ENCODE peak calls at places on chromosomes 7 and 10, in five cellular contexts. F is Karpas-422, R is fibroblast of lung, X is GM23338, E is GM23248. A is an unnamed sample.

GRCh38 chr7:71846160-71846559 is 566.0 kb downstream of the CALN1 start:
- DNase-seq in E (peak; percentile 1), F (peak; percentile 45), R (no peak), X (peak; percentile 83), A (no peak)

GRCh38 chr7:33579561-33579960 is 325.8 kb upstream of the BMPER start:
- DNase-seq in X (no peak), R (no peak), F (no peak), E (no peak), A (no peak)

GRCh38 chr7:157271991-157272324 is 64.8 kb upstream of the DNAJB6 start:
- DNase-seq in X (no peak), R (peak; percentile 99), E (peak; percentile 97), F (no peak), A (peak; percentile 96)

GRCh38 chr10:62811159-62811875 is 4.8 kb downstream of the EGR2 start:
- DNase-seq in R (no peak), E (no peak), X (no peak), F (no peak), A (no peak)

GRCh38 chr10:115402690-115403089 is 309.5 kb downstream of the ATRNL1 start:
- DNase-seq in F (no peak), E (peak; percentile 46), R (peak; percentile 79), X (no peak), A (peak; percentile 44)

GRCh38 chr7:137135654-137136350 is 207.7 kb downstream of the PTN start:
- DNase-seq in F (no peak), R (peak; percentile 56), X (no peak), E (peak; percentile 65), A (no peak)

GRCh38 chr10:13528875-13529713 is at the start of gene BEND7:
- DNase-seq in E (peak; percentile 52), X (peak; percentile 48), R (no peak), F (no peak), A (peak; percentile 6)

GRCh38 chr10:60662917-60663614 is 115.2 kb upstream of the CDK1 start:
- DNase-seq in R (peak; percentile 5), E (peak; percentile 23), F (peak; percentile 43), X (no peak), A (peak; percentile 70)

GRCh38 chr10:36538945-36539586 is 586.3 kb upstream of the ANKRD30A start:
- DNase-seq in E (peak; percentile 45), X (no peak), F (no peak), R (peak; percentile 28), A (peak; percentile 53)

GRCh38 chr10:102117391-102118159 is 2.6 kb downstream of the LDB1 start:
- DNase-seq in X (peak; percentile 80), R (peak; percentile 89), F (peak; percentile 57), E (peak; percentile 76), A (peak; percentile 48)

GRCh38 chr7:122544463-122544862 is 154.5 kb downstream of the RNF133 start:
- DNase-seq in E (no peak), F (peak; percentile 61), R (no peak), X (no peak), A (no peak)

GRCh38 chr7:112080974-112081373 is 125.2 kb downstream of the DOCK4 start:
- DNase-seq in R (peak; percentile 35), F (peak; percentile 60), X (peak; percentile 42), E (no peak), A (peak; percentile 42)

GRCh38 chr7:121544726-121545125 is 148.6 kb upstream of the FAM3C start:
- DNase-seq in X (no peak), R (peak; percentile 73), E (peak; percentile 93), F (no peak), A (peak; percentile 97)

GRCh38 chr7:131080754-131081153 is 246.9 kb upstream of the MKLN1 start:
- DNase-seq in X (no peak), E (no peak), R (no peak), F (no peak), A (no peak)

GRCh38 chr7:30804078-30804661 is 33.0 kb downstream of the MINDY4 start:
- DNase-seq in R (peak; percentile 86), F (no peak), X (no peak), E (peak; percentile 86), A (peak; percentile 95)

GRCh38 chr7:25847331-25848070 is 304.5 kb upstream of the NFE2L3 start:
- DNase-seq in F (no peak), R (peak; percentile 60), X (no peak), E (peak; percentile 72), A (peak; percentile 69)

GRCh38 chr10:103543617-103544525 is 50.4 kb downstream of the NEURL1 start:
- DNase-seq in F (no peak), E (no peak), X (no peak), R (no peak), A (no peak)
- H3K4me2 ChIP-seq in F (peak overlapping the region; percentile 73), E (no peak overlapping the region), X (peak overlapping the region; percentile 46), R (no peak overlapping the region), A (no peak overlapping the region)

DNA sequence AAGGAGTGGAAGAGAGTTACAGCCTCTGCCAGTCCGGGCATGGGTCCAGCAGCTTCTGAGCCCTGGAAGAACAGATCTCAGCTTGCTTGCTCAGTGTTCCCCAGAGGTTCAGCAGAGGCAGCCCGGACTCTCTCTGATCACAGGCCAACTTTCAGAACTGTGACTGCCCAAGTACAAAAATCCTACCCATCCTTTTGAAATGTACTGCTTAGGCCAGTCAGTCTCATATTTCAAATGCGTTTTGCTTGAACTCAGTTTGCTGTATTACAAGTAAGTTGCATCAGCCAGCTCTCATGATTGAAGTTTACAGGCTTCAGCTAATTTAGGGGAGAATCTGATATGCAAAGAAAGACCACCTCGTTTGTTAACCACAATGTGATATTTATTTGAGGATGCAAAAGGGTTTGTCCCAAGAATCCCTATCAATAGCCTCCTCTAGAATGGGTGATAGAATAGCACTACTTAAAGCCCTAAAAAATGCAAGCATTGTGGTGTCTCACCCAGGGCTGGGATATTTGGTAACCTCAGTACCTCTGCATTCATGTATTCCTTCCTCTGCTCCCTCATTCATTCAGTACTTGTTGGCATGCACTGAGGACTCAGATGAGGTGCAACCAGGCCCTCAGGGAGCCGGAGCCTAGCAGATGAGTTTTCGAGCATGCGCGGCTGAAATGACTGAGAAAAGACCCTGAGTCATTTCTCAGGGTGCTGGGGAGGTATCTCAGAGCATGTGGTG is 7.0 kb downstream of the AIMP2 start:
- DNase-seq in F (peak; percentile 54), E (peak; percentile 96), X (no peak), R (peak; percentile 99), A (peak; percentile 65)
- H3K4me2 ChIP-seq in F (peak overlapping the region; percentile 46), E (peak overlapping the region; percentile 61), X (no peak overlapping the region), R (peak overlapping the region; percentile 47), A (no peak overlapping the region)

DNA sequence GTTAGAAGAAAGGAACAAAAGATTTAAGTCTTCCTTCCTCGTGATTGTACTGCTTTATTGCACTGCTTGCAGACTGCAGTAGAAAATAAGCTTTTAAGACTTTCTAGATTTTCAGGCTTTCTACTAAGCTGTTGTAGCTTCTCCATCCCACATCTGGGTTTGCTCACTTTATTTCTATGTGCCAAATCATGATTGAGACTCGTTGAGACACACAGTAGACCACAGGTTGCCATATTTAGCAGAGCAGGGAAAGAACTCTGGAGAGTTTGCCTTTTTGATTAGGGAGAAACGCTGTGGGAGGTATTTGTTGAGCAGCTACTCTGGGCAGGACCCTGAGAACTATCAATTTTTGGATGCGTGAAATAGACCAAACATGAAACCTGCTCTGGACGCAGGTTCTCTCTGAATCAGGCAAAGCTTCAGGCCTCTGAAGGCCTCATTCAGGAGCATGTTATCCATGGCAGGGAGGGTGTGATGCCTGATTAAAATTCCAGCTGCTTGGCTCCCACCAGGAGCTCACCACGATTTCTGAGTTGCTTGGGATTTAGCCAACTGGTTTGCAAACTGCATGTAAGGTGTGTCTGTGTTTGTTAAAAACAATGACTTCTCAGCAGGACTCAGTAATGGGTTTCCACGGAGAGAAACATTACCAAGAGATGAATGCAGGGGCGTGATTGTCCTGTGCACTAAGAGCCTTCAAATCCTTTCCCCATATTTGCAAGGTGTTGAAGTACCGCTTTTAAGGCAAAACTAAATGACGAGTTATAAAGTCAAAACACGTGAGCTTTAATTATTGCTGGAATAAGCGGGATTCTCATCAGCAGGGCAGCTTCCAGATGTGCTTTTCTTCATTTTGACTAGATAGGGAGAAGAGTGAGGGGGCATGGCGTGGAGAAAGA is 88.9 kb upstream of the BTBD16 start:
- DNase-seq in R (peak; percentile 52), F (no peak), E (peak; percentile 60), X (peak; percentile 43), A (no peak)
- H3K4me2 ChIP-seq in R (no peak overlapping the region), F (no peak overlapping the region), E (no peak overlapping the region), X (peak overlapping the region; percentile 28), A (peak overlapping the region; percentile 53)

GRCh38 chr10:98254234-98254858 is 13.6 kb downstream of the LOXL4 start:
- DNase-seq in F (no peak), X (no peak), R (no peak), E (no peak), A (no peak)
- H3K4me2 ChIP-seq in F (no peak overlapping the region), X (no peak overlapping the region), R (no peak overlapping the region), E (no peak overlapping the region), A (no peak overlapping the region)

DNA sequence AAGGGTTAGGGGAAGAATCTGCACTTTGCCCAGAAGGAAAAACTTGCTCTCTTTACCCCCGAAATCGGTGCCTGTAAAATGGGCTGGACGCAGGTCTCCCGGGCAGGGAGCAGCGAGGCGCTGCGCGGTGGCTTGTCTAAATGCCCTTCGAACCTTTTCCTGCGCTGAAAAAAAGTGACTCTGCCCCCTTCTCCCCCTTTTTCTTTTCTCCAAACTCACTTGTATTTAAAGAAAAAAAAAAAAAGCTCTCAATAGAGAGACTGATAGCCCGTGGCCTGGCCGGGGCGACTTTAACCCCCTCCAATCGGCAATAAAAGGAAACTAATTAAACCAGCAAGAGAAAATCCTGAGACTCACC is 286 bp downstream of the SP8 start:
- DNase-seq in R (no peak), E (no peak), X (no peak), F (no peak), A (no peak)
- H3K4me2 ChIP-seq in R (peak overlapping the region; percentile 51), E (peak overlapping the region; percentile 38), X (peak overlapping the region; percentile 88), F (no peak overlapping the region), A (peak overlapping the region; percentile 94)

GRCh38 chr7:105648561-105649401 is 67.5 kb upstream of the EFCAB10 start:
- DNase-seq in F (peak; percentile 20), X (no peak), R (no peak), E (peak; percentile 35), A (no peak)
- H3K4me2 ChIP-seq in F (no peak overlapping the region), X (no peak overlapping the region), R (no peak overlapping the region), E (no peak overlapping the region), A (peak overlapping the region; percentile 2)

GRCh38 chr10:131310904-131311660 is 439 bp downstream of the TCERG1L start:
- DNase-seq in F (no peak), E (peak; percentile 5), X (peak; percentile 21), R (no peak), A (no peak)
- H3K4me2 ChIP-seq in F (no peak overlapping the region), E (no peak overlapping the region), X (peak overlapping the region; percentile 78), R (no peak overlapping the region), A (no peak overlapping the region)